ENCODE peak calls at places on chromosomes 12 and 14, in nine cellular contexts. One of them, this sample, is unnamed.

GRCh38 chr12:65881348-65881961 is 57.2 kb downstream of the HMGA2 start:
- DNase-seq in SW480: no peak
- DNase-seq in CD8-positive, alpha-beta T cell: no peak
- DNase-seq in stimulated activated CD4-positive, alpha-beta T cell treated with anti-CD3 and anti-CD28 coated beads, Interleukin-1b, Interleukin-23, amount 100 ng/mL, for 1 hour: no peak
- DNase-seq in astrocyte of the spinal cord: peak; percentile 76
- DNase-seq in thyroid gland: no peak
- DNase-seq in cardiac muscle cell: peak; percentile 84
- DNase-seq in GDM1: no peak
- DNase-seq in GM23338: peak; percentile 54
- DNase-seq in this sample: no peak

GRCh38 chr14:86334355-86334754 is 804.4 kb downstream of the FLRT2 start:
- DNase-seq in SW480: no peak
- DNase-seq in CD8-positive, alpha-beta T cell: no peak
- DNase-seq in stimulated activated CD4-positive, alpha-beta T cell treated with anti-CD3 and anti-CD28 coated beads, Interleukin-1b, Interleukin-23, amount 100 ng/mL, for 1 hour: no peak
- DNase-seq in astrocyte of the spinal cord: no peak
- DNase-seq in thyroid gland: no peak
- DNase-seq in cardiac muscle cell: no peak
- DNase-seq in GDM1: no peak
- DNase-seq in GM23338: no peak
- DNase-seq in this sample: no peak

GRCh38 chr12:108495054-108495453 is 20.0 kb upstream of the FICD start:
- DNase-seq in SW480: peak; percentile 30
- DNase-seq in CD8-positive, alpha-beta T cell: no peak
- DNase-seq in stimulated activated CD4-positive, alpha-beta T cell treated with anti-CD3 and anti-CD28 coated beads, Interleukin-1b, Interleukin-23, amount 100 ng/mL, for 1 hour: no peak
- DNase-seq in astrocyte of the spinal cord: peak; percentile 32
- DNase-seq in thyroid gland: peak; percentile 9
- DNase-seq in cardiac muscle cell: peak; percentile 49
- DNase-seq in GDM1: no peak
- DNase-seq in GM23338: peak; percentile 86
- DNase-seq in this sample: no peak

GRCh38 chr14:39451811-39452210 is 19.6 kb upstream of the FBXO33 start:
- DNase-seq in SW480: no peak
- DNase-seq in CD8-positive, alpha-beta T cell: no peak
- DNase-seq in stimulated activated CD4-positive, alpha-beta T cell treated with anti-CD3 and anti-CD28 coated beads, Interleukin-1b, Interleukin-23, amount 100 ng/mL, for 1 hour: no peak
- DNase-seq in astrocyte of the spinal cord: no peak
- DNase-seq in thyroid gland: no peak
- DNase-seq in cardiac muscle cell: no peak
- DNase-seq in GDM1: no peak
- DNase-seq in GM23338: no peak
- DNase-seq in this sample: no peak

GRCh38 chr12:54265364-54265812 is 14.5 kb downstream of the CBX5 start:
- DNase-seq in SW480: no peak
- DNase-seq in CD8-positive, alpha-beta T cell: no peak
- DNase-seq in stimulated activated CD4-positive, alpha-beta T cell treated with anti-CD3 and anti-CD28 coated beads, Interleukin-1b, Interleukin-23, amount 100 ng/mL, for 1 hour: no peak
- DNase-seq in astrocyte of the spinal cord: no peak
- DNase-seq in thyroid gland: no peak
- DNase-seq in cardiac muscle cell: no peak
- DNase-seq in GDM1: no peak
- DNase-seq in GM23338: no peak
- DNase-seq in this sample: no peak

GRCh38 chr12:49293056-49293956 is 1.6 kb upstream of the PRPH start:
- DNase-seq in SW480: no peak
- DNase-seq in CD8-positive, alpha-beta T cell: no peak
- DNase-seq in stimulated activated CD4-positive, alpha-beta T cell treated with anti-CD3 and anti-CD28 coated beads, Interleukin-1b, Interleukin-23, amount 100 ng/mL, for 1 hour: no peak
- DNase-seq in astrocyte of the spinal cord: no peak
- DNase-seq in thyroid gland: no peak
- DNase-seq in cardiac muscle cell: peak; percentile 53
- DNase-seq in GDM1: no peak
- DNase-seq in GM23338: peak; percentile 72
- DNase-seq in this sample: no peak

GRCh38 chr12:106049546-106049945 is 89.2 kb downstream of the NUAK1 start:
- DNase-seq in SW480: no peak
- DNase-seq in CD8-positive, alpha-beta T cell: no peak
- DNase-seq in stimulated activated CD4-positive, alpha-beta T cell treated with anti-CD3 and anti-CD28 coated beads, Interleukin-1b, Interleukin-23, amount 100 ng/mL, for 1 hour: no peak
- DNase-seq in astrocyte of the spinal cord: no peak
- DNase-seq in thyroid gland: no peak
- DNase-seq in cardiac muscle cell: no peak
- DNase-seq in GDM1: no peak
- DNase-seq in GM23338: no peak
- DNase-seq in this sample: no peak

GRCh38 chr12:124359671-124360581 is 65.0 kb downstream of the RFLNA start:
- DNase-seq in SW480: no peak
- DNase-seq in CD8-positive, alpha-beta T cell: no peak
- DNase-seq in stimulated activated CD4-positive, alpha-beta T cell treated with anti-CD3 and anti-CD28 coated beads, Interleukin-1b, Interleukin-23, amount 100 ng/mL, for 1 hour: no peak
- DNase-seq in astrocyte of the spinal cord: peak; percentile 22
- DNase-seq in thyroid gland: peak; percentile 95
- DNase-seq in cardiac muscle cell: peak; percentile 61
- DNase-seq in GDM1: no peak
- DNase-seq in GM23338: peak; percentile 28
- DNase-seq in this sample: peak; percentile 91

GRCh38 chr14:59189281-59189821 is 884 bp downstream of the DAAM1 start:
- DNase-seq in SW480: peak; percentile 6
- DNase-seq in CD8-positive, alpha-beta T cell: no peak
- DNase-seq in stimulated activated CD4-positive, alpha-beta T cell treated with anti-CD3 and anti-CD28 coated beads, Interleukin-1b, Interleukin-23, amount 100 ng/mL, for 1 hour: peak; percentile 6
- DNase-seq in astrocyte of the spinal cord: no peak
- DNase-seq in thyroid gland: peak; percentile 44
- DNase-seq in cardiac muscle cell: peak; percentile 33
- DNase-seq in GDM1: no peak
- DNase-seq in GM23338: peak; percentile 28
- DNase-seq in this sample: no peak

GRCh38 chr12:77847665-77848431 is 17.2 kb downstream of the NAV3 start:
- DNase-seq in SW480: peak; percentile 45
- DNase-seq in CD8-positive, alpha-beta T cell: no peak
- DNase-seq in stimulated activated CD4-positive, alpha-beta T cell treated with anti-CD3 and anti-CD28 coated beads, Interleukin-1b, Interleukin-23, amount 100 ng/mL, for 1 hour: no peak
- DNase-seq in astrocyte of the spinal cord: peak; percentile 94
- DNase-seq in thyroid gland: no peak
- DNase-seq in cardiac muscle cell: peak; percentile 77
- DNase-seq in GDM1: no peak
- DNase-seq in GM23338: no peak
- DNase-seq in this sample: no peak

GRCh38 chr12:110543252-110543959 is 39.7 kb downstream of the PPTC7 start:
- DNase-seq in SW480: no peak
- DNase-seq in CD8-positive, alpha-beta T cell: no peak
- DNase-seq in stimulated activated CD4-positive, alpha-beta T cell treated with anti-CD3 and anti-CD28 coated beads, Interleukin-1b, Interleukin-23, amount 100 ng/mL, for 1 hour: no peak
- DNase-seq in astrocyte of the spinal cord: peak; percentile 93
- DNase-seq in thyroid gland: peak; percentile 97
- DNase-seq in cardiac muscle cell: peak; percentile 96
- DNase-seq in GDM1: no peak
- DNase-seq in GM23338: no peak
- DNase-seq in this sample: peak; percentile 69

GRCh38 chr12:54357802-54358619 is 6.3 kb downstream of the GPR84 start:
- DNase-seq in SW480: no peak
- DNase-seq in CD8-positive, alpha-beta T cell: no peak
- DNase-seq in stimulated activated CD4-positive, alpha-beta T cell treated with anti-CD3 and anti-CD28 coated beads, Interleukin-1b, Interleukin-23, amount 100 ng/mL, for 1 hour: no peak
- DNase-seq in astrocyte of the spinal cord: no peak
- DNase-seq in thyroid gland: no peak
- DNase-seq in cardiac muscle cell: no peak
- DNase-seq in GDM1: no peak
- DNase-seq in GM23338: no peak
- DNase-seq in this sample: no peak

This sample was measured in small intestine.